ENCODE peak calls at places on chromosome 19, in seven cellular contexts. O is prostate gland; Z is CD4-positive, alpha-beta memory T cell; H is effector memory CD4-positive, alpha-beta T cell; W is adrenal gland; N is naive thymus-derived CD4-positive, alpha-beta T cell; J is Panc1. V is an unnamed sample.

GRCh38 chr19:38304866-38305429 is 897 bp downstream of the C19orf33 start:
- DNase-seq in O (peak; percentile 72), Z (no peak), H (no peak), W (peak; percentile 27), N (no peak), J (peak; percentile 90), V (no peak)

GRCh38 chr19:20078696-20079095 is 896 bp downstream of the ZNF90 start:
- DNase-seq in O (peak; percentile 9), Z (peak; percentile 1), H (no peak), W (peak; percentile 7), N (no peak), J (no peak), V (peak; percentile 13)

GRCh38 chr19:35266904-35267817 is 1.6 kb upstream of the USF2 start:
- DNase-seq in O (peak; percentile 33), Z (peak; percentile 11), H (no peak), W (peak; percentile 65), N (peak; percentile 66), J (no peak), V (peak; percentile 24)

GRCh38 chr19:3855321-3855720 is 13.5 kb downstream of the ZFR2 start:
- DNase-seq in O (no peak), Z (no peak), H (no peak), W (no peak), N (no peak), J (peak; percentile 8), V (no peak)

GRCh38 chr19:19468424-19469050 is 46.8 kb downstream of the TSSK6 start:
- DNase-seq in O (no peak), Z (peak; percentile 29), H (no peak), W (no peak), N (no peak), J (no peak), V (no peak)

GRCh38 chr19:46355991-46356669 is 9.2 kb downstream of the PPP5C start:
- DNase-seq in O (no peak), Z (no peak), H (no peak), W (no peak), N (no peak), J (no peak), V (no peak)

GRCh38 chr19:14363203-14364097 is 17.8 kb upstream of the ADGRE5 start:
- DNase-seq in O (peak; percentile 16), Z (no peak), H (no peak), W (peak; percentile 58), N (peak; percentile 70), J (no peak), V (peak; percentile 29)

GRCh38 chr19:36747750-36748149 is 24.9 kb downstream of the ZNF850 start:
- DNase-seq in O (no peak), Z (no peak), H (no peak), W (no peak), N (no peak), J (no peak), V (no peak)

GRCh38 chr19:46924874-46925547 is 64.2 kb downstream of the ARHGAP35 start:
- DNase-seq in O (peak; percentile 78), Z (no peak), H (no peak), W (peak; percentile 32), N (no peak), J (no peak), V (peak; percentile 16)

GRCh38 chr19:55311397-55311796 is 13.7 kb downstream of the TMEM150B start:
- DNase-seq in O (no peak), Z (no peak), H (no peak), W (no peak), N (no peak), J (no peak), V (no peak)

GRCh38 chr19:46533085-46534081 is 37.7 kb upstream of the PNMA8B start:
- DNase-seq in O (no peak), Z (no peak), H (no peak), W (no peak), N (no peak), J (no peak), V (no peak)

GRCh38 chr19:33214621-33215020 is 11.0 kb downstream of the SLC7A10 start:
- DNase-seq in O (no peak), Z (no peak), H (no peak), W (no peak), N (no peak), J (no peak), V (no peak)

GRCh38 chr19:19661141-19661674 is 2.3 kb downstream of the ATP13A1 start:
- DNase-seq in O (no peak), Z (no peak), H (no peak), W (no peak), N (no peak), J (no peak), V (no peak)

DNA sequence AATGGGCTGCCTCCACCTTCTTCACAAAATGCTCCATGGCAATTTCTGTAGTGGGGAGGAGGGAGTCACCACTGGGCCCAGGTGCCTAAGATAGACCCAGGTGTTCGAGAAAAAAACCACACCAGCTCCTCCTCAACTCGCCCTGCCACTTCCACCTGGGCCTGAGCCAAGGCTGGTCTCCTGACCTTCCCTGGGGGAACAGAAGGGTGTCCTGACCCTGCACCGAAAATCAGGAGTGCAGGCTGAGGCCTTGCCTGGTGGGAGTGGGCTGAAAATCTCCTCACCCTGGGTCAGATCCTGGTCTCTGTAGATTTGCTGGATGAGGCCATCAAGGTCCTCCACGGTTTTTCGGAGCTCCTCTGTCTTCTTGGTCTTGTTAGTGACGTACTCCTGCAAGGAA is 17.6 kb upstream of the AKAP8 start:
- DNase-seq in O (no peak), Z (no peak), H (no peak), W (no peak), N (no peak), J (no peak), V (no peak)
- H3K4me1 ChIP-seq in O (no peaks in the 10 kb centered on the region), Z (no peaks in the 10 kb centered on the region), H (no peaks in the 10 kb centered on the region), W (no peaks in the 10 kb centered on the region), N (no peaks in the 10 kb centered on the region), J (no peaks in the 10 kb centered on the region), V (no peaks in the 10 kb centered on the region)

GRCh38 chr19:28401739-28402138 is 811.2 kb downstream of the UQCRFS1 start:
- DNase-seq in O (no peak), Z (no peak), H (no peak), W (no peak), N (no peak), J (no peak), V (no peak)
- H3K27me3 ChIP-seq in O (peaks cover 4% of the 10 kb centered on the region), Z (no peaks in the 10 kb centered on the region), H (no peaks in the 10 kb centered on the region), W (peaks cover 10% of the 10 kb centered on the region), N (no peaks in the 10 kb centered on the region), J (no peaks in the 10 kb centered on the region), V (no peaks in the 10 kb centered on the region)

GRCh38 chr19:17633700-17634099 is 54.5 kb downstream of the UNC13A start:
- DNase-seq in O (no peak), Z (no peak), H (no peak), W (no peak), N (no peak), J (no peak), V (no peak)
- H3K4me1 ChIP-seq in O (no peaks in the 10 kb centered on the region), Z (no peaks in the 10 kb centered on the region), H (no peaks in the 10 kb centered on the region), W (no peaks in the 10 kb centered on the region), N (no peaks in the 10 kb centered on the region), J (no peaks in the 10 kb centered on the region), V (no peaks in the 10 kb centered on the region)

DNA sequence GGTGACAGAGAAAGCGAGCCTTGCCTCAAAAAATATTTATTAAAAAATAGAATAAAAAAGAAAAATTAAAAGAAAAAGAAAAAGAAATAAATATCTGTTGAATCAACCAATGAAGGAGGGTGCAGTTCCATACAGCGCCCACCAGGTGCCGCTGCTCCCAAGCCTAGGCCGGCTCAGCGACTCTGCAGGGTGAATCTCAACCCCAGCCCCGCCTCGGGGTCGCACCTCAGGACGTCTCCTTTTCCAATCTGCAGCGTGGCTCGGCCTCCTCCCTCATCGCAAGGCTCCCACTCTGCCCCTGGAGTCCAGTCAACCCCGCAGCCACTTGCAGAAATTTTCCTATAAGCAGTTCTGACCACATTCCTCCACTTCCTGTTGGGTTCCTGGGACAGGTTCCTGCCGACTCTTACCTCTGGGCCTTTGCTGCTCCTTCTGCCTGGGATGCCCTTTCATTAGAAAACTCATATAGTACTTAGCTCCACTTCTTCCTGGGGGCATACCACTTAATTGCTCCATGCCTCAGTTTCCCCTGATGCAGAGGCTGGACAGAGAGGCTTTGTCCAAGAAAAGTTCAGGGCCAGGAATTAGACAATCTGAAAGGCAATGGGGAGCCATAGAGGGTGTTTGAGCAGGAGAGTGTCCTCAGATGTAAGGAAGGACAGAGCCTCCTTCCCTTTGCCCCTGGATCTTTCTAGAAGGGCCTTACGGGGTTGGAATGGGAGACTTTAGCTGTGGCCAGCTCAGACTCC is 24.3 kb downstream of the NFILZ start:
- DNase-seq in O (no peak), Z (peak; percentile 65), H (peak; percentile 46), W (peak; percentile 42), N (peak; percentile 70), J (peak; percentile 33), V (peak; percentile 62)
- H3K27me3 ChIP-seq in O (no peaks in the 10 kb centered on the region), Z (no peaks in the 10 kb centered on the region), H (no peaks in the 10 kb centered on the region), W (peaks cover 5% of the 10 kb centered on the region), N (no peaks in the 10 kb centered on the region), J (no peaks in the 10 kb centered on the region), V (no peaks in the 10 kb centered on the region)